ENCODE peak calls at places on chromosome 13, in eight cellular contexts. L is HFF-Myc; T is stimulated activated CD8-positive, alpha-beta memory T cell treated with anti-CD3 and anti-CD28 coated beads, Interleukin-15, amount 100 ng/mL, for 24 hours; U is left ventricle myocardium inferior; M is NCI-H748 treated with DMSO at 0.1 percent for 48 hours; D is stimulated activated CD4-positive, alpha-beta T cell treated with anti-CD3 and anti-CD28 coated beads, Interleukin-1b, Interleukin-23, amount 100 ng/mL, for 1 hour; O is fibroblast of lung; H is CD8-positive, alpha-beta memory T cell. S is an unnamed sample.

GRCh38 chr13:67619987-67620386 is 389.9 kb upstream of the PCDH9 start:
- DNase-seq in T (no peak), U (no peak), M (no peak), H (no peak), O (peak; percentile 81), L (no peak), D (no peak), S (no peak)

GRCh38 chr13:23462815-23463559 is 29.5 kb upstream of the SACS start:
- DNase-seq in M (no peak), O (peak; percentile 90), T (no peak), L (no peak), D (no peak), U (no peak), H (no peak), S (no peak)

GRCh38 chr13:70795484-70795883 is 687.2 kb upstream of the KLHL1 start:
- DNase-seq in T (no peak), M (no peak), O (no peak), U (no peak), D (no peak), H (no peak), L (no peak), S (no peak)

GRCh38 chr13:21579754-21580316 is 24.1 kb downstream of the MICU2 start:
- DNase-seq in M (no peak), D (no peak), L (no peak), H (no peak), U (no peak), O (peak; percentile 11), T (no peak), S (no peak)

GRCh38 chr13:30792257-30793000 is 57.1 kb downstream of the ALOX5AP start:
- DNase-seq in M (no peak), L (peak; percentile 83), U (peak; percentile 77), H (no peak), T (no peak), D (no peak), O (peak; percentile 97), S (no peak)

GRCh38 chr13:44620057-44620456 is 43.9 kb upstream of the TSC22D1 start:
- DNase-seq in M (no peak), O (peak; percentile 69), H (no peak), D (no peak), U (no peak), L (no peak), T (no peak), S (no peak)

GRCh38 chr13:114047358-114047881 is 73.5 kb upstream of the C13orf46 start:
- DNase-seq in L (no peak), M (peak; percentile 10), H (no peak), D (no peak), O (peak; percentile 48), U (no peak), T (no peak), S (no peak)

GRCh38 chr13:48526269-48526668 is 6.6 kb downstream of the RCBTB2 start:
- DNase-seq in M (no peak), U (no peak), L (no peak), T (no peak), H (peak; percentile 73), O (no peak), D (no peak), S (no peak)

GRCh38 chr13:27334774-27335490 is 64.3 kb downstream of the RASL11A start:
- DNase-seq in D (no peak), H (no peak), M (no peak), O (peak; percentile 49), U (no peak), T (no peak), L (no peak), S (no peak)

GRCh38 chr13:96966415-96967102 is 27.7 kb downstream of the OXGR1 start:
- DNase-seq in M (no peak), H (no peak), U (no peak), D (no peak), L (no peak), O (no peak), T (no peak), S (no peak)

GRCh38 chr13:100229603-100230002 is 140.7 kb downstream of the PCCA start:
- DNase-seq in U (no peak), O (no peak), L (no peak), M (peak; percentile 92), T (no peak), D (no peak), H (no peak), S (no peak)

S was measured in 8988T.